ENCODE peak calls at places on chromosomes 6 and 20, in six cellular contexts. J, D, X, F, P and R are unnamed samples. For H3K4me1, the result is how much of the 10 kb centered on the place peaks cover.

GRCh38 chr6:2795960-2796359 is 30.8 kb downstream of the WRNIP1 start:
- DNase-seq in J (no peak), D (no peak), X (no peak), F (no peak), P (no peak), R (no peak)

GRCh38 chr6:154384196-154384595 is 27.6 kb upstream of the IPCEF1 start:
- DNase-seq in J (no peak), D (no peak), X (no peak), F (no peak), P (no peak), R (no peak)

GRCh38 chr6:11911535-11911934 is 100.6 kb upstream of the HIVEP1 start:
- DNase-seq in J (no peak), D (no peak), X (peak), F (no peak), P (no peak), R (no peak)

GRCh38 chr6:38034269-38034914 is 214.9 kb downstream of the ZFAND3 start:
- DNase-seq in J (no peak), D (no peak), X (peak), F (no peak), P (no peak), R (no peak)

GRCh38 chr6:34226731-34227586 is 9.7 kb upstream of the HMGA1 start:
- DNase-seq in J (no peak), D (no peak), X (no peak), F (no peak), P (no peak), R (no peak)

GRCh38 chr20:59351148-59352040 is 51.0 kb downstream of the EDN3 start:
- DNase-seq in J (no peak), D (no peak), X (no peak), F (no peak), P (no peak), R (no peak)

GRCh38 chr6:108760158-108761050 is 87.8 kb upstream of the ARMC2 start:
- DNase-seq in J (no peak), D (no peak), X (peak), F (no peak), P (no peak), R (no peak)

GRCh38 chr6:101931766-101932165 is 538.3 kb downstream of the GRIK2 start:
- DNase-seq in J (no peak), D (no peak), X (no peak), F (no peak), P (no peak), R (no peak)

GRCh38 chr20:48685300-48685699 is 142.5 kb downstream of the PREX1 start:
- DNase-seq in J (no peak), D (no peak), X (no peak), F (no peak), P (no peak), R (no peak)
- H3K4me1 ChIP-seq in J (half or more), D (half or more), X (under half), F (under half), P (half or more), R (half or more)

GRCh38 chr20:60993647-60994046 is 258.4 kb upstream of the CDH4 start:
- DNase-seq in J (no peak), D (no peak), X (peak), F (no peak), P (no peak), R (no peak)
- TF ChIP-seq CTCF in J (no peak), D (no peak), X (peak), F (no peak), P (no peak), R (no peak)

GRCh38 chr6:158558415-158559306 is 1.2 kb upstream of the TMEM181 start:
- DNase-seq in J (no peak), D (no peak), X (no peak), F (no peak), P (no peak), R (no peak)

GRCh38 chr6:158561247-158561884 is 1.5 kb downstream of the TMEM181 start:
- DNase-seq in J (no peak), D (no peak), X (no peak), F (no peak), P (peak), R (no peak)

GRCh38 chr6:158559338-158559894 is 475 bp upstream of the TMEM181 start:
- DNase-seq in J (no peak), D (no peak), X (no peak), F (no peak), P (no peak), R (no peak)

GRCh38 chr6:158560787-158561246 is 926 bp downstream of the TMEM181 start:
- DNase-seq in J (no peak), D (no peak), X (no peak), F (no peak), P (peak), R (no peak)

GRCh38 chr6:158559895-158560786 is at the start of gene TMEM181:
- DNase-seq in J (peak), D (peak), X (peak), F (peak), P (peak), R (peak)
- H3K4me1 ChIP-seq in J (half or more), D (under half), X (under half), F (under half), P (half or more), R (under half)

GRCh38 chr6:80523531-80523970 is 417.1 kb downstream of the BCKDHB start:
- DNase-seq in J (no peak), D (peak), X (peak), F (no peak), P (no peak), R (no peak)
- TF ChIP-seq CTCF in J (no peak), D (no peak), X (no peak), F (no peak), P (no peak), R (no peak)

GRCh38 chr6:44227138-44227770 is 3.9 kb downstream of the SLC29A1 start:
- DNase-seq in J (no peak), D (peak), X (no peak), F (no peak), P (no peak), R (peak)

GRCh38 chr6:44228836-44229235 is 5.4 kb downstream of the SLC29A1 start:
- DNase-seq in J (no peak), D (no peak), X (no peak), F (no peak), P (no peak), R (no peak)

GRCh38 chr6:44228433-44228832 is 5.0 kb downstream of the SLC29A1 start:
- DNase-seq in J (no peak), D (peak), X (no peak), F (no peak), P (no peak), R (no peak)

GRCh38 chr6:44229376-44230033 is 6.1 kb downstream of the SLC29A1 start:
- DNase-seq in J (no peak), D (peak), X (no peak), F (no peak), P (no peak), R (peak)

DNA sequence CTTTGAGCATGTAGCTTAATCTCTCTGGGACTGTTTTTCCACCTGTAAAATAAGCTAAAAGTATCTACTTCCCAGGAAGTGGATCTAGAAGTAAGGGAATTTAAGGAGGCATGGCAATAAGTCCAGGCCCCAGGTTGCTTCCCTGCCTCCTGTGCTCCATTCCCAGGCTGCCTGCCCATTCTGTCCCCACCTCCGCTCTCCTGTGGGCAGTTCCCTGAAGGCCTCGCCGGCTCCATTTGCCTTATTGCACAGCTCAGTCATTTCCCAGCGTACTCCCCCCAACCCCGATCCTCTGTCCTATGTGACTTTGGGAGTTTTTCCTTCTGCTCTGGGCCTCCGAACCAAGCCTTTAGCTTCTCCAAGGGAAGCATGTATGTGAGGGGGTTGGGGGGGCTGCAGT is 4.6 kb downstream of the SLC29A1 start:
- DNase-seq in J (no peak), D (peak), X (no peak), F (no peak), P (no peak), R (no peak)
- H3K4me1 ChIP-seq in J (half or more), D (half or more), X (under half), F (under half), P (half or more), R (half or more)

GRCh38 chr20:50844430-50845100 is 49.7 kb downstream of the BCAS4 start:
- DNase-seq in J (no peak), D (no peak), X (peak), F (peak), P (no peak), R (no peak)
- TF ChIP-seq CTCF in J (no peak), D (no peak), X (no peak), F (no peak), P (no peak), R (no peak)

GRCh38 chr6:25413506-25413905 is 134.3 kb downstream of the CARMIL1 start:
- DNase-seq in J (no peak), D (no peak), X (no peak), F (no peak), P (no peak), R (no peak)

GRCh38 chr6:25410102-25410501 is 130.9 kb downstream of the CARMIL1 start:
- DNase-seq in J (no peak), D (no peak), X (no peak), F (no peak), P (no peak), R (no peak)

GRCh38 chr6:25414168-25414567 is 135.0 kb downstream of the CARMIL1 start:
- DNase-seq in J (no peak), D (no peak), X (no peak), F (no peak), P (no peak), R (no peak)

GRCh38 chr6:25414755-25415154 is 135.6 kb downstream of the CARMIL1 start:
- DNase-seq in J (no peak), D (no peak), X (no peak), F (no peak), P (no peak), R (no peak)

DNA sequence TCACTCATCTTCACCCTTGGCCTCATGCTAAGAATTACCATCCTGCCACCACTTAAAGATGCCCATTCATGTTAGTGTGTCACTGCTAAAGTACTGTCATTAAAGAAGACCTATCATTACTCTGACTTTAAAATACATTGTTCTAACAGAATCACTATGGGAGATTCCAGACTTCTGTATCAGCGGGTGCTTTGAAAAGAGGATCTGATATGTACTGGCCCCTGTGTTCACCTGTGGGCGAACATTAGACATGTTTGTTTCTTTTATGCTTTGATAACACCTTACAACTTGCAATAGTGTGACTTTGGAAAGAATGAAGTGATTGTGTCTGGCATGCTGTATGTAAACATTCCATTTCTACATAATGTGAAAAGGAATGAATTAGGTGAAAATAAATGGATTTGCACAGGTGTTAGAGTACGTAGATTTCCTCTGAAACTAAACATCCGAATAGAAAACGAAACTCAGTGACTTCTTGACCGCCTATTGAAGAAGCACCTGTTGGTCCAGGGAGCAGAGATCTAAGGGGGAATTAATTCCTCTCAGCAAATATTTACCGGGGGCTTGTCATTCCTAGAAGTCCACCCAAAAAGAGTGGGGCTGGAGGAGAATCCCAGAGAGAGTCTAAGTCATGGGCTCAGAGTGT is 132.3 kb downstream of the CARMIL1 start:
- DNase-seq in J (no peak), D (no peak), X (no peak), F (no peak), P (no peak), R (no peak)
- H3K4me1 ChIP-seq in J (under half), D (under half), X (under half), F (under half), P (under half), R (under half)